ENCODE peak calls at places on chromosome X, in seven cellular contexts. F is testis, J is K562, K is A549, V is gastrocnemius medialis, Q is heart left ventricle, M is uterus. Z is an unnamed sample. For H3K4me1, the result is how much of the 10 kb centered on the place peaks cover.

GRCh38 chrX:40077906-40078305 is 19.9 kb downstream of the BCOR start:
- DNase-seq in J (no peak), F (no peak), Q (no peak), V (no peak), K (no peak), M (no peak), Z (no peak)

GRCh38 chrX:110569506-110569905 is 210.9 kb downstream of the RTL9 start:
- DNase-seq in M (no peak), K (no peak), J (no peak), F (no peak), Q (no peak), V (no peak), Z (no peak)

GRCh38 chrX:130728208-130728607 is 174.8 kb downstream of the ENOX2 start:
- DNase-seq in F (no peak), Q (no peak), M (no peak), K (no peak), J (no peak), V (no peak), Z (no peak)

GRCh38 chrX:120794525-120794975 is 81.1 kb downstream of the CT47B1 start:
- DNase-seq in Q (no peak), F (no peak), V (no peak), J (no peak), M (no peak), K (no peak), Z (no peak)

GRCh38 chrX:118961866-118962560 is 12.4 kb upstream of the LONRF3 start:
- DNase-seq in V (no peak), F (no peak), K (peak), M (no peak), J (peak), Q (no peak), Z (no peak)

GRCh38 chrX:74492720-74493201 is 71.5 kb downstream of the SLC16A2 start:
- DNase-seq in F (no peak), J (peak), Q (no peak), V (no peak), M (no peak), K (peak), Z (no peak)

GRCh38 chrX:110795645-110796510 is at the start of gene CHRDL1:
- DNase-seq in K (peak), V (no peak), F (peak), Q (peak), J (no peak), M (peak), Z (peak)

GRCh38 chrX:10677490-10677889 is 57.1 kb upstream of the MID1 start:
- DNase-seq in Q (no peak), J (no peak), K (no peak), F (no peak), M (peak), V (no peak), Z (no peak)

GRCh38 chrX:3268804-3269203 is 77.6 kb downstream of the MXRA5 start:
- DNase-seq in J (no peak), Q (no peak), F (no peak), V (no peak), M (no peak), K (no peak), Z (no peak)

GRCh38 chrX:140180585-140180984 is 215.3 kb upstream of the CXorf66 start:
- DNase-seq in F (no peak), J (no peak), K (no peak), M (no peak), Q (no peak), V (no peak), Z (no peak)

GRCh38 chrX:103404225-103405008 is 28.1 kb downstream of the BEX3 start:
- DNase-seq in Q (peak), M (peak), F (peak), V (peak), K (peak), J (peak), Z (peak)

GRCh38 chrX:121407627-121408026 is 360.2 kb downstream of the GLUD2 start:
- DNase-seq in M (no peak), K (no peak), F (no peak), V (no peak), Q (no peak), J (peak), Z (no peak)

GRCh38 chrX:40449396-40449795 is 131.4 kb upstream of the ATP6AP2 start:
- DNase-seq in K (no peak), V (no peak), J (no peak), Q (no peak), F (no peak), M (no peak), Z (peak)

GRCh38 chrX:9533611-9534010 is 68.8 kb downstream of the TBL1X start:
- DNase-seq in V (no peak), Q (no peak), K (no peak), J (no peak), F (no peak), M (no peak), Z (no peak)

GRCh38 chrX:9537781-9538180 is 72.9 kb downstream of the TBL1X start:
- DNase-seq in K (no peak), V (no peak), F (no peak), M (no peak), J (no peak), Q (no peak), Z (no peak)

GRCh38 chrX:9532349-9532748 is 67.5 kb downstream of the TBL1X start:
- DNase-seq in J (no peak), K (no peak), V (no peak), M (peak), F (peak), Q (peak), Z (no peak)

GRCh38 chrX:9534686-9535085 is 69.8 kb downstream of the TBL1X start:
- DNase-seq in F (peak), V (no peak), M (peak), Q (no peak), K (no peak), J (no peak), Z (no peak)

GRCh38 chrX:9535101-9535500 is 70.2 kb downstream of the TBL1X start:
- DNase-seq in V (no peak), J (no peak), F (no peak), M (no peak), K (no peak), Q (no peak), Z (no peak)
- H3K4me1 ChIP-seq in V (under half), J (under half), F (under half), M (under half), K (under half), Q (under half), Z (under half)

GRCh38 chrX:19543020-19543715 is 27.9 kb upstream of the MAP3K15 start:
- DNase-seq in K (no peak), J (no peak), M (no peak), Q (no peak), F (no peak), V (no peak), Z (no peak)
- TF ChIP-seq POLR2A in K (no peak), J (no peak), M (no peak), Q (no peak), F (no peak), V (no peak), Z (no peak)

GRCh38 chrX:107677501-107677901 is 49.2 kb downstream of the PRPS1 start:
- DNase-seq in K (no peak), Q (no peak), J (no peak), V (no peak), F (no peak), M (no peak), Z (no peak)
- H3K4me3 ChIP-seq in K (peak), Q (peak), J (no peak), V (peak), F (no peak), M (peak), Z (no peak)

GRCh38 chrX:153865685-153866084 is 20.3 kb downstream of the L1CAM start:
- DNase-seq in V (no peak), J (no peak), K (no peak), Q (no peak), M (no peak), F (no peak), Z (no peak)

GRCh38 chrX:153864101-153864500 is 21.9 kb downstream of the L1CAM start:
- DNase-seq in J (no peak), V (no peak), F (no peak), M (no peak), Q (no peak), K (no peak), Z (no peak)

GRCh38 chrX:153865321-153865580 is 20.7 kb downstream of the L1CAM start:
- DNase-seq in Q (no peak), V (no peak), J (no peak), K (no peak), M (no peak), F (no peak), Z (no peak)

GRCh38 chrX:153863251-153863991 is 22.6 kb downstream of the L1CAM start:
- DNase-seq in J (no peak), V (no peak), Q (no peak), M (no peak), F (no peak), K (no peak), Z (no peak)

GRCh38 chrX:153864561-153865320 is 21.2 kb downstream of the L1CAM start:
- DNase-seq in F (no peak), Q (no peak), M (no peak), K (no peak), J (no peak), V (no peak), Z (no peak)
- H3K4me1 ChIP-seq in F (under half), Q (under half), M (under half), K (under half), J (under half), V (under half), Z (under half)

GRCh38 chrX:48802089-48802812 is 384 bp downstream of the HDAC6 start:
- DNase-seq in Q (peak), K (peak), M (peak), V (peak), F (peak), J (peak), Z (peak)
- TF ChIP-seq POLR2A in Q (no peak), K (peak), M (peak), V (peak), F (no peak), J (peak), Z (peak)